ENCODE peak calls at places on chromosomes 1 and 21, in nine cellular contexts. V, Y, X, A, G, F, K, T and L are unnamed samples.

GRCh38 chr1:180519846-180520245 is 17.5 kb upstream of the ACBD6 start:
- DNase-seq in F (no peak), G (no peak), T (no peak), Y (no peak), K (no peak), V (no peak), X (no peak), A (no peak), L (no peak)

GRCh38 chr1:39976732-39977131 is 21.8 kb downstream of the MFSD2A start:
- DNase-seq in X (no peak), V (no peak), K (peak), G (no peak), F (no peak), Y (peak), A (no peak), T (no peak), L (no peak)

GRCh38 chr21:41768371-41769042 is 1.7 kb upstream of the RIPK4 start:
- DNase-seq in V (peak), K (peak), X (no peak), Y (peak), T (peak), A (no peak), G (no peak), F (no peak), L (no peak)

GRCh38 chr1:185440877-185441276 is 123.8 kb upstream of the IVNS1ABP start:
- DNase-seq in G (no peak), A (no peak), F (no peak), Y (no peak), V (no peak), X (no peak), T (peak), K (peak), L (no peak)

GRCh38 chr1:53577141-53578100 is 118.2 kb downstream of the DMRTB1 start:
- DNase-seq in K (no peak), V (no peak), X (no peak), A (no peak), F (no peak), T (no peak), Y (no peak), G (no peak), L (no peak)

GRCh38 chr21:31509108-31510017 is 150.1 kb upstream of the SOD1 start:
- DNase-seq in A (no peak), V (peak), G (peak), X (no peak), T (no peak), K (peak), Y (peak), F (no peak), L (no peak)

GRCh38 chr1:109570414-109570813 is 22.0 kb downstream of the GNAI3 start:
- DNase-seq in F (no peak), V (peak), A (no peak), K (peak), T (peak), Y (peak), X (no peak), G (no peak), L (no peak)

GRCh38 chr1:168452329-168452728 is 91.5 kb downstream of the XCL2 start:
- DNase-seq in G (no peak), K (no peak), T (no peak), V (no peak), A (no peak), F (no peak), X (no peak), Y (no peak), L (no peak)

GRCh38 chr1:172390620-172391491 is 29.6 kb upstream of the C1orf105 start:
- DNase-seq in Y (peak), V (peak), K (no peak), G (no peak), X (no peak), F (no peak), A (no peak), T (peak), L (no peak)

GRCh38 chr1:165369255-165369848 is 12.8 kb upstream of the LMX1A start:
- DNase-seq in X (peak), A (peak), G (peak), Y (peak), T (peak), K (peak), V (peak), F (no peak), L (no peak)

GRCh38 chr1:105483436-105483835 is 1573.0 kb upstream of the PRMT6 start:
- DNase-seq in G (no peak), F (no peak), X (no peak), K (peak), Y (no peak), V (no peak), T (peak), A (no peak), L (no peak)

GRCh38 chr1:85579619-85580018 is 942 bp upstream of the CCN1 start:
- DNase-seq in K (peak), G (no peak), F (no peak), V (no peak), A (peak), Y (no peak), T (peak), X (peak), L (peak)

GRCh38 chr21:31866077-31866511 is 6.7 kb upstream of the HUNK start:
- DNase-seq in X (peak), F (no peak), V (peak), K (peak), Y (peak), A (peak), T (peak), G (peak), L (peak)

GRCh38 chr1:214833357-214833756 is 230.4 kb downstream of the CENPF start:
- DNase-seq in Y (peak), T (peak), K (peak), G (no peak), X (no peak), V (peak), F (no peak), A (no peak), L (no peak)

GRCh38 chr1:30856260-30856790 is 52.2 kb downstream of the SDC3 start:
- DNase-seq in T (peak), V (peak), F (no peak), G (no peak), X (no peak), K (peak), Y (no peak), A (no peak), L (no peak)

GRCh38 chr21:46550511-46550941 is 54.4 kb downstream of the S100B start:
- DNase-seq in T (no peak), A (no peak), X (no peak), V (no peak), Y (no peak), G (no peak), K (no peak), F (no peak), L (no peak)

GRCh38 chr1:36156329-36157114 is 562 bp downstream of the MAP7D1 start:
- DNase-seq in Y (no peak), X (peak), T (no peak), A (no peak), V (peak), F (no peak), K (peak), G (peak), L (no peak)

GRCh38 chr1:161020573-161021167 is at the start of gene F11R:
- DNase-seq in A (no peak), Y (peak), T (no peak), X (no peak), K (peak), V (no peak), F (no peak), G (peak), L (no peak)

GRCh38 chr1:8858888-8859706 is 19.4 kb downstream of the ENO1 start:
- DNase-seq in G (no peak), F (no peak), V (peak), Y (peak), X (no peak), T (peak), K (peak), A (peak), L (peak)

GRCh38 chr1:68570859-68571258 is 74.0 kb upstream of the DEPDC1 start:
- DNase-seq in K (peak), F (no peak), V (no peak), A (no peak), G (no peak), T (no peak), Y (no peak), X (no peak), L (no peak)

GRCh38 chr1:203006948-203007871 is at the start of gene TMEM183A:
- DNase-seq in V (peak), G (peak), Y (peak), A (peak), F (peak), T (peak), K (peak), X (peak), L (peak)

GRCh38 chr1:62746086-62746808 is 37.7 kb upstream of the ATG4C start:
- DNase-seq in K (peak), A (peak), G (no peak), F (no peak), T (peak), X (no peak), V (peak), Y (peak), L (peak)

GRCh38 chr1:154975409-154976205 is 1.1 kb downstream of the CKS1B start:
- DNase-seq in T (peak), Y (peak), X (peak), F (no peak), K (peak), V (peak), A (no peak), G (no peak), L (no peak)

DNA sequence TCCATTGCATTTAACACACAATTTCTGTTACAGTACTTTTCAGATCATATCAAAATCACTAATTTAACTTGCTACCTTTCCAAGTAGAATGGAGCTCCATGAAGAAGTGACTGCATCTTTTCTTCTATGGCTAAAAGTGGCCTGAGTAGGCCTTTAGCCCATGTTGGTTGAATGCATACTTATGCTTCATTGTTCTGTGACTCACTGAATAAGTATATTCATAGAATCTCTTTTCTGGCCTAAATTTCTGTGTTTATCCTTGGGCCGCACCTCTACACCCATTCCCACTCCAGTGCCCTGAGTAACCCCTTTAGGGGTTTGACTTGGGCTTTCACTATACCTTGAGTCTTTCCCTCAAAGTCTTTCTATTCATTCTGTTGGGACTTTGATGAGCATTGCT is 42.1 kb upstream of the ARHGAP29 start:
- DNase-seq in F (no peak), X (no peak), T (no peak), G (no peak), K (no peak), Y (no peak), V (no peak), A (no peak), L (no peak)
- H3K4me3 ChIP-seq in F (no peak), X (no peak), T (no peak), G (no peak), K (no peak), Y (no peak), V (no peak), A (no peak), L (no peak)

GRCh38 chr21:34819357-34819999 is 150.7 kb downstream of the CLIC6 start:
- DNase-seq in V (no peak), F (no peak), A (no peak), T (no peak), G (no peak), Y (peak), X (no peak), K (no peak), L (no peak)

GRCh38 chr21:34817821-34818662 is 149.2 kb downstream of the CLIC6 start:
- DNase-seq in X (no peak), F (no peak), Y (no peak), V (no peak), K (no peak), A (no peak), T (no peak), G (no peak), L (no peak)

GRCh38 chr21:34820051-34820450 is 151.3 kb downstream of the CLIC6 start:
- DNase-seq in K (no peak), V (no peak), G (no peak), A (no peak), F (no peak), T (no peak), X (no peak), Y (peak), L (no peak)

GRCh38 chr21:34815831-34816700 is 147.3 kb downstream of the CLIC6 start:
- DNase-seq in X (no peak), G (no peak), F (no peak), K (no peak), Y (no peak), V (no peak), A (no peak), T (no peak), L (no peak)

DNA sequence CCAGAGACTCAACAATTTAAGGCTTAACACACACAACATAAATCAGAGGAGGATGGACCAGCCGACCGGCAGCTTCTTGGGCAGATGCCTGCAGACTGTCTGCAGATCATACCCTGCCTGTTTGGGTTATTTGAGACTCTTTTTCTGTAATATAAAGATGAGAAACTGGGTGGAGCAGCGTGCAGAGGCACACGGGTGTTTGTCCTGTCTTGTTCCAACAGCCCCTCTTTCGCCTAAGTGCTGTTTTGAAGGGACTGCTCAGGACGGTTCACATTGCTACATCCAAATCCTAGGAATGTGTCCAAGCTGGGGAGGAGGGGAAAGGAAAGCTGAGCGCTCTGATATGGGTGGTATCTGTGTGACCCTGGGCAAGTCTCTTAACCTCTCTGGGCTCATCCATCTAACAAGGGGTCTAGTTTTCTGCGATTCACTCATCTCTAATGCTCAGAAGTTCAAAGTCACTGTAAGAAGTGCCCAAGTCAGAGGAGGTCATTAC is 149.9 kb downstream of the CLIC6 start:
- DNase-seq in F (no peak), V (no peak), K (no peak), T (no peak), X (no peak), Y (peak), A (no peak), G (no peak), L (no peak)
- TF ChIP-seq CTCF in F (no peak), V (no peak), K (no peak), T (no peak), X (no peak), Y (no peak), A (no peak), G (no peak), L (no peak)

GRCh38 chr1:244815600-244816099 is 19.8 kb upstream of the COX20 start:
- DNase-seq in G (no peak), V (no peak), Y (no peak), K (no peak), T (no peak), X (no peak), A (no peak), F (no peak), L (no peak)
- H3K4me3 ChIP-seq in G (peak), V (no peak), Y (no peak), K (no peak), T (peak), X (peak), A (no peak), F (no peak), L (no peak)

GRCh38 chr1:15938628-15939161 is 37.2 kb downstream of the ZBTB17 start:
- DNase-seq in F (no peak), A (no peak), T (no peak), X (no peak), V (no peak), Y (no peak), K (no peak), G (no peak), L (no peak)

GRCh38 chr1:15937146-15937545 is 38.8 kb downstream of the ZBTB17 start:
- DNase-seq in Y (no peak), V (no peak), X (no peak), T (no peak), F (no peak), K (no peak), G (no peak), A (no peak), L (no peak)

GRCh38 chr1:15939181-15940109 is 36.5 kb downstream of the ZBTB17 start:
- DNase-seq in T (peak), V (no peak), A (no peak), X (no peak), Y (peak), G (no peak), K (no peak), F (no peak), L (no peak)

GRCh38 chr1:15936025-15936424 is 39.9 kb downstream of the ZBTB17 start:
- DNase-seq in G (no peak), F (no peak), T (no peak), V (no peak), X (no peak), K (no peak), Y (no peak), A (no peak), L (no peak)

DNA sequence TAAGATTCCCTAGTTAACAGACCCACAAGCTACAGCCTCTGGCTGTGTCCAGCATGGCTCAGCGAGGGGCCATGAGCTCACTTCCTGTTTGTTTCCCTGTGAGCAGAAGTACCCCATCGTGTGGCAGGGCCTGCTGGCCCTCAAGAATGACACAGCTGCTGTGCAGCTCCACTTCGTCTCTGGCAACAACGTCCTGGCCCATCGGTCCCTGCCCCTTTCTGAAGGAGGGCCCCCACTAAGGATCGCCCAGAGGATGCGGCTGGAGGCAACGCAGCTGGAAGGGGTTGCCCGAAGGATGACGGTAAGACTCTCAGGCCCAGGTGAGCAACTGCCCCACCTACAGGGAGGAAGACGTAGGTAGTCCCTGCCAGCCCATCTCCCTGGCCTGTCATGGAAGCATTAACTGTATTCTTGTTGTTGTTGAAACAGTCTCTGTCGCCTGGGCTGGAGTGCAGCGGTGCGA is 38.2 kb downstream of the ZBTB17 start:
- DNase-seq in G (no peak), X (no peak), A (no peak), Y (peak), K (peak), V (no peak), T (peak), F (no peak), L (peak)
- TF ChIP-seq CTCF in G (no peak), X (no peak), A (peak), Y (peak), K (peak), V (peak), T (no peak), F (no peak), L (peak)

DNA sequence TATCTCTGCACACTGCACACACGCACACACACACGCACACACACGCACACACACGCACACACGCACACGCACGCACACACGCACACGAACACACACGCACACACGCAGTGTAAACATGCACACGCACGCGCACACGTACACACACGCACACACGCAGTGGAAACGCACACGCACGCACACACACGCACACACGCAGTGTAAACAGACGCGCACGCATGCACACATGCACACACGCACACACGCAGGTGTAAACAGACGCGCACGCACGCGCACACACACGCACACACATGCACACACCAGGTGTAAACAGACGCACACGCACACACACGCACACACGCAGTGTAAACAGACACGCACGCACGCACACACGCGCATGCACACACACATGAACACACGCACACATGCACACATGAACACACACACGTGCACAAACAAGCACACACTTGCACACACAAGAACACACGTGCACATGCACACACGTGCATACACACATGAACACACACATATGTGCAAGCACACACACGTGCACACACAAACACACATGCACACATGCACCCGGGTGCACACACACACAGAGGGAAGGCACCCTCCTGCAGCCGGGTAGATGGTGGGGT is 45.2 kb downstream of the PRDM16 start:
- DNase-seq in Y (no peak), V (no peak), G (no peak), K (no peak), F (no peak), A (no peak), X (no peak), T (no peak), L (no peak)
- H3K4me3 ChIP-seq in Y (no peak), V (no peak), G (no peak), K (no peak), F (no peak), A (no peak), X (no peak), T (no peak), L (no peak)

DNA sequence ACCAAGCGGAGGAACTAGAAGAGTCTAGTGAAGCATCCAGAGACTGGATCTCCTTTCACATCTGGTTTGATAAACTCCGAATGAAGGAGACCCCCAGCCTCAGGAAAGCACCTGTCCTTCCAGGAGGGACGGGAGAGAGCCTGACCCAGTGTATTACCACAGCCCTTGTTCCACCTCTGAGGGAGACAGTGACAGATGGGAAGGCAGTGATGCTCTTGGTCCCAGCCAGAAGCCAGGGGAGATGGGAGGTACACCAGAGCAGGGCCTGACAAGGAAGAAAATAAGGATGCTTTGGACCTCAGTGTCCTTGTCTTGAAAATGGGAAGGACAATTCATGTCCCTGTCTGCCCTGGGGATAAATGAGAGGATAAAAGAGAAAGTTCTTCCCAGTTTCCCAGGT is 3.5 kb downstream of the KLHDC7A start:
- DNase-seq in F (no peak), X (no peak), A (no peak), G (no peak), V (no peak), T (no peak), K (no peak), Y (no peak), L (no peak)
- TF ChIP-seq CTCF in F (no peak), X (no peak), A (no peak), G (no peak), V (no peak), T (no peak), K (no peak), Y (no peak), L (no peak)

GRCh38 chr1:205701405-205701804 is 21.1 kb upstream of the SLC45A3 start:
- DNase-seq in G (no peak), K (no peak), X (no peak), Y (no peak), V (no peak), F (no peak), A (no peak), T (no peak), L (no peak)

GRCh38 chr1:205699416-205699815 is 19.1 kb upstream of the SLC45A3 start:
- DNase-seq in G (no peak), X (no peak), V (no peak), K (no peak), F (no peak), Y (no peak), A (no peak), T (no peak), L (no peak)

GRCh38 chr1:205700865-205701401 is 20.6 kb upstream of the SLC45A3 start:
- DNase-seq in A (no peak), K (peak), X (peak), T (no peak), V (no peak), F (no peak), G (no peak), Y (no peak), L (no peak)

GRCh38 chr1:205703072-205703471 is 22.8 kb upstream of the SLC45A3 start:
- DNase-seq in G (no peak), K (no peak), X (no peak), T (no peak), Y (no peak), F (no peak), V (no peak), A (no peak), L (no peak)

GRCh38 chr1:205701891-205702290 is 21.6 kb upstream of the SLC45A3 start:
- DNase-seq in F (no peak), Y (no peak), V (no peak), X (no peak), T (no peak), G (no peak), K (no peak), A (no peak), L (no peak)
- H3K4me3 ChIP-seq in F (no peak), Y (no peak), V (no peak), X (no peak), T (no peak), G (no peak), K (no peak), A (no peak), L (no peak)

GRCh38 chr21:39125752-39126485 is 57.3 kb downstream of the PSMG1 start:
- DNase-seq in F (no peak), X (no peak), G (peak), T (peak), Y (peak), K (peak), V (peak), A (no peak), L (peak)
- TF ChIP-seq CTCF in F (peak), X (peak), G (peak), T (peak), Y (peak), K (peak), V (peak), A (peak), L (peak)